ENCODE peak calls at places on chromosomes 12 and 14, in four cellular contexts. E, M, I and G are unnamed samples.
A peak's percentile ranks its signal among the peaks of the same experiment; 100 is the strongest.

GRCh38 chr12:54060975-54061778 is 7.5 kb downstream of the HOXC4 start:
- DNase-seq in E (peak; percentile 56), M (no peak), I (no peak), G (no peak)

GRCh38 chr12:71556881-71557280 is 106.8 kb downstream of the ZFC3H1 start:
- DNase-seq in E (peak; percentile 93), M (peak; percentile 30), I (peak; percentile 26), G (no peak)

GRCh38 chr12:116455540-116456306 is 103.5 kb upstream of the MAP1LC3B2 start:
- DNase-seq in E (peak; percentile 96), M (peak; percentile 42), I (peak; percentile 92), G (no peak)

GRCh38 chr14:45135181-45135580 is 549 bp upstream of the FANCM start:
- DNase-seq in E (peak; percentile 72), M (no peak), I (peak; percentile 8), G (peak; percentile 33)

GRCh38 chr12:120628919-120629318 is 11.5 kb upstream of the CABP1 start:
- DNase-seq in E (no peak), M (peak; percentile 72), I (peak; percentile 28), G (no peak)

GRCh38 chr12:104975621-104976343 is 10.3 kb upstream of the NOPCHAP1 start:
- DNase-seq in E (peak; percentile 84), M (no peak), I (no peak), G (no peak)

GRCh38 chr14:62162998-62163589 is 400.9 kb downstream of the SNAPC1 start:
- DNase-seq in E (peak; percentile 71), M (peak; percentile 82), I (peak; percentile 64), G (peak; percentile 53)

GRCh38 chr12:53098354-53098981 is 1.0 kb downstream of the IGFBP6 start:
- DNase-seq in E (peak; percentile 92), M (peak; percentile 34), I (no peak), G (no peak)

GRCh38 chr14:76968621-76969063 is 59.9 kb downstream of the IRF2BPL start:
- DNase-seq in E (no peak), M (peak; percentile 75), I (no peak), G (no peak)

GRCh38 chr14:106129274-106129673 is 602.9 kb downstream of the TMEM121 start:
- DNase-seq in E (no peak), M (no peak), I (no peak), G (no peak)

GRCh38 chr12:948238-948637 is 1.3 kb downstream of the RAD52 start:
- DNase-seq in E (peak; percentile 15), M (no peak), I (no peak), G (no peak)

GRCh38 chr12:946212-946611 is 3.3 kb downstream of the RAD52 start:
- DNase-seq in E (peak; percentile 36), M (no peak), I (no peak), G (no peak)

GRCh38 chr12:944201-944600 is 5.3 kb downstream of the RAD52 start:
- DNase-seq in E (no peak), M (no peak), I (no peak), G (no peak)

GRCh38 chr12:949337-950099 is at the start of gene RAD52:
- DNase-seq in E (peak; percentile 99), M (peak; percentile 99), I (peak; percentile 99), G (peak; percentile 99)

DNA sequence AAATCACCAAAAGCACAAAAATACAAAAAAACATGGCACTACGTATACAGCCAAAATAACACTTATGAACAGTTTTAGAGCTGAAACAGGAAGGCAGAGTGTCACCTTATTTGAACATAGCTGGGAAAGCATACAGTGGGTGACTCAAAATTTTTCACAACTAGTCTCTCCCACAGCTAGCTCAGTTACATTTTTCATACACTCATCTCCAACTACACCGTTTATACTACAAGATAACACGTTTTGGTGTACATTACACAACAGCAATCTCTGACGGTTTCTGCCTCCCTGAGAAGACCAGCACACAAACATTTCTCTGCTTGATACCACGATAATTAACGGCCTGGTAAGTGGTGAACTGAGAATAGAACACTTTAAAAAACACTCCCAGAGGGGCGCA is 2.8 kb downstream of the RAD52 start:
- DNase-seq in E (peak; percentile 56), M (no peak), I (no peak), G (no peak)
- H3K79me2 ChIP-seq in E (peaks cover 72% of the 10 kb centered on the region), M (peaks cover 66% of the 10 kb centered on the region), I (peaks cover 68% of the 10 kb centered on the region), G (peaks cover 38% of the 10 kb centered on the region)

DNA sequence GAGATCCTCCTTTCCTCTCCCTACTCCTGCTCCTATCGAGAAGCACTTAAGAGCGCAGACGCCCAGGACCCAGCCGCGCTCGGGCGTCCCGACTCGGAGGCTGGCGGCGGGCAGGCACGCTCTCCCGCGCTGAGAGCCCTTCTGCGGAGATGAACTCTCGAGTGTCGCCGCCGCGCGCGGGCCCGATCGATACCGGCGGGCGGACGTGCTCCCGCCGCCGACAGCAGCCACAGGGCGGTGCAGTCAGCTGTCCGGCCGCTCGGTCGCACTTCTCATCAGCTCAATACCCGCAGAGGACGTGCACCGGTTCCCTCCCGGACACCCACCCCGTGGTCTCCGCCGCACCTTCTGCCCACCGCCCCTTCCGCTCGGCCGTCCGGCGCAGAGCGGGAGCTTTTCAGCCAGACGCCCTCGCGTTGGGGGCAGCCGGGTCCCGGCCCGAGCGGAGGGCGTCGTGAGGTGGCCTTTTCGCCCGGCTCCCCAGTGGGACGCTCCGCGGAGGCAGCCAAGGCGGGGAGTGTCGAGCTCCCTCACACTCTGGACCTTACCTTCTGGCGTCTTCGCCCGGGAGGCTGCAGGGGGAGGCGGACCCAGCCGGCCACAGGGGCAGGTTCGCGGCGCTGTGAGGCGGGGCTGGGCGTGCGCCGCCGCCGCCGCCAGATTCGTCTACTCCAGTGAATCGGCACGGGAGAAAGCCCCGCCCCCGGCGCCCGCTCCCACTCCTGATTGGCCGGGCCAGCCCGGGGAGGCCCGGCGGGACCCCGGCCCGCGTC is 421 bp upstream of the INSM2 start:
- DNase-seq in E (peak; percentile 65), M (peak; percentile 92), I (peak; percentile 77), G (peak; percentile 74)
- TF ChIP-seq EZH2phosphoT487 in E (no peak), M (no peak), I (peak; percentile 18), G (no peak)

GRCh38 chr14:71625175-71625574 is 307.1 kb upstream of the RGS6 start:
- DNase-seq in E (no peak), M (no peak), I (no peak), G (no peak)
- H3K9me2 ChIP-seq in E (no peaks in the 10 kb centered on the region), M (no peaks in the 10 kb centered on the region), I (no peaks in the 10 kb centered on the region), G (no peaks in the 10 kb centered on the region)

GRCh38 chr14:69395929-69396328 is 2.2 kb downstream of the ERH start:
- DNase-seq in E (peak; percentile 13), M (no peak), I (no peak), G (no peak)

GRCh38 chr14:69399750-69400149 is 1.3 kb downstream of the SLC39A9 start:
- DNase-seq in E (no peak), M (no peak), I (no peak), G (no peak)

GRCh38 chr14:69398818-69399210 is 322 bp downstream of the SLC39A9 start:
- DNase-seq in E (no peak), M (no peak), I (no peak), G (no peak)

GRCh38 chr14:69398053-69398817 is at the start of the genes ERH and SLC39A9:
- DNase-seq in E (peak; percentile 99), M (peak; percentile 98), I (peak; percentile 97), G (peak; percentile 99)

DNA sequence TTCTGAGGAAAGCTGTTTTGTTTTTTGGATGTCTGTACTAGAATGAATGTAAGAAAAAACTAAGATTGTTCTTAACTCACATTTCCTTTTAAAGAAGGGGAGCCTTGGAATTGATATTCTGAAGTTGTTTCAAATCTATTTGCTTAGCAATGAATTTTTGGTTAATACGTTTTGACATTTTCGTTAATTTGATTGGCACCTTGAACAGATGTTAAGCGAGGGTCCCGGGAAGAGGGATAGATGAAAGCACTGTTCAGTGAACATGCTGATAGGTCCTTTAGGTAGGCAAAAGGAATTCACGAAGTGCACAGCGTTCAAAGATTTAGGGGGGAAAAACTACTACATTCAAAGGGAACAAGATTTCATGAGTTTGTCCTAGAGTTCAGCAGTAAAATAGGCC is 1.7 kb downstream of the SLC39A9 start:
- DNase-seq in E (no peak), M (no peak), I (no peak), G (no peak)
- H3K79me2 ChIP-seq in E (peaks cover 95% of the 10 kb centered on the region), M (peaks cover 92% of the 10 kb centered on the region), I (peaks cover 93% of the 10 kb centered on the region), G (peaks cover 95% of the 10 kb centered on the region)

GRCh38 chr14:103161054-103161397 is 37.8 kb downstream of the TNFAIP2 start:
- DNase-seq in E (peak; percentile 55), M (no peak), I (no peak), G (no peak)
- TF ChIP-seq EZH2phosphoT487 in E (no peak), M (no peak), I (no peak), G (no peak)